ENCODE peak calls at places on chromosome 16, in ten cellular contexts. One of them, this sample, is unnamed.

GRCh38 chr16:64738321-64738960 is 383.4 kb downstream of the CDH11 start:
- DNase-seq in ureter: no peak
- DNase-seq in AG09319: no peak
- DNase-seq in fibroblast of the conjunctiva: peak
- DNase-seq in amygdala: no peak
- DNase-seq in cerebellum: no peak
- DNase-seq in activated T-helper 2 cell treated with anti-CD3 and anti-CD28 coated beads, Interferon-gamma antibody, Interleukin-2, Interleukin-4, amounts not matched to agents 10 μg/mL and 5 μg/mL and 100 μg/mL, durations not matched to agents 14 hours and 24 hours and 36 hours: no peak
- DNase-seq in stimulated activated CD4-positive, alpha-beta T cell treated with anti-CD3 and anti-CD28 coated beads, Interleukin-15, amount 100 ng/mL, for 1 hour: no peak
- DNase-seq in SHP77 treated with DMSO at 0.1 percent for 48 hours: no peak
- DNase-seq in cardiac muscle cell: no peak
- DNase-seq in this sample: no peak

GRCh38 chr16:65012357-65012756 is 109.5 kb downstream of the CDH11 start:
- DNase-seq in ureter: no peak
- DNase-seq in AG09319: peak
- DNase-seq in fibroblast of the conjunctiva: no peak
- DNase-seq in amygdala: no peak
- DNase-seq in cerebellum: no peak
- DNase-seq in activated T-helper 2 cell treated with anti-CD3 and anti-CD28 coated beads, Interferon-gamma antibody, Interleukin-2, Interleukin-4, amounts not matched to agents 10 μg/mL and 5 μg/mL and 100 μg/mL, durations not matched to agents 14 hours and 24 hours and 36 hours: no peak
- DNase-seq in stimulated activated CD4-positive, alpha-beta T cell treated with anti-CD3 and anti-CD28 coated beads, Interleukin-15, amount 100 ng/mL, for 1 hour: no peak
- DNase-seq in SHP77 treated with DMSO at 0.1 percent for 48 hours: no peak
- DNase-seq in cardiac muscle cell: no peak
- DNase-seq in this sample: no peak

GRCh38 chr16:58614212-58614611 is 15.4 kb downstream of the CNOT1 start:
- DNase-seq in ureter: no peak
- DNase-seq in AG09319: peak
- DNase-seq in fibroblast of the conjunctiva: peak
- DNase-seq in amygdala: no peak
- DNase-seq in cerebellum: no peak
- DNase-seq in activated T-helper 2 cell treated with anti-CD3 and anti-CD28 coated beads, Interferon-gamma antibody, Interleukin-2, Interleukin-4, amounts not matched to agents 10 μg/mL and 5 μg/mL and 100 μg/mL, durations not matched to agents 14 hours and 24 hours and 36 hours: no peak
- DNase-seq in stimulated activated CD4-positive, alpha-beta T cell treated with anti-CD3 and anti-CD28 coated beads, Interleukin-15, amount 100 ng/mL, for 1 hour: no peak
- DNase-seq in SHP77 treated with DMSO at 0.1 percent for 48 hours: no peak
- DNase-seq in cardiac muscle cell: no peak
- DNase-seq in this sample: no peak

GRCh38 chr16:84985079-84986065 is 26.0 kb downstream of the ZDHHC7 start:
- DNase-seq in ureter: no peak
- DNase-seq in AG09319: peak
- DNase-seq in fibroblast of the conjunctiva: peak
- DNase-seq in amygdala: no peak
- DNase-seq in cerebellum: no peak
- DNase-seq in activated T-helper 2 cell treated with anti-CD3 and anti-CD28 coated beads, Interferon-gamma antibody, Interleukin-2, Interleukin-4, amounts not matched to agents 10 μg/mL and 5 μg/mL and 100 μg/mL, durations not matched to agents 14 hours and 24 hours and 36 hours: no peak
- DNase-seq in stimulated activated CD4-positive, alpha-beta T cell treated with anti-CD3 and anti-CD28 coated beads, Interleukin-15, amount 100 ng/mL, for 1 hour: no peak
- DNase-seq in SHP77 treated with DMSO at 0.1 percent for 48 hours: no peak
- DNase-seq in cardiac muscle cell: no peak
- DNase-seq in this sample: no peak

GRCh38 chr16:87806608-87807546 is 41.1 kb upstream of the KLHDC4 start:
- DNase-seq in ureter: peak
- DNase-seq in AG09319: peak
- DNase-seq in fibroblast of the conjunctiva: peak
- DNase-seq in amygdala: peak
- DNase-seq in cerebellum: peak
- DNase-seq in activated T-helper 2 cell treated with anti-CD3 and anti-CD28 coated beads, Interferon-gamma antibody, Interleukin-2, Interleukin-4, amounts not matched to agents 10 μg/mL and 5 μg/mL and 100 μg/mL, durations not matched to agents 14 hours and 24 hours and 36 hours: peak
- DNase-seq in stimulated activated CD4-positive, alpha-beta T cell treated with anti-CD3 and anti-CD28 coated beads, Interleukin-15, amount 100 ng/mL, for 1 hour: no peak
- DNase-seq in SHP77 treated with DMSO at 0.1 percent for 48 hours: peak
- DNase-seq in cardiac muscle cell: no peak
- DNase-seq in this sample: peak

GRCh38 chr16:87324411-87325275 is 7.5 kb upstream of the C16orf95 start:
- DNase-seq in ureter: no peak
- DNase-seq in AG09319: no peak
- DNase-seq in fibroblast of the conjunctiva: no peak
- DNase-seq in amygdala: no peak
- DNase-seq in cerebellum: peak
- DNase-seq in activated T-helper 2 cell treated with anti-CD3 and anti-CD28 coated beads, Interferon-gamma antibody, Interleukin-2, Interleukin-4, amounts not matched to agents 10 μg/mL and 5 μg/mL and 100 μg/mL, durations not matched to agents 14 hours and 24 hours and 36 hours: no peak
- DNase-seq in stimulated activated CD4-positive, alpha-beta T cell treated with anti-CD3 and anti-CD28 coated beads, Interleukin-15, amount 100 ng/mL, for 1 hour: peak
- DNase-seq in SHP77 treated with DMSO at 0.1 percent for 48 hours: no peak
- DNase-seq in cardiac muscle cell: peak
- DNase-seq in this sample: no peak

GRCh38 chr16:35188288-35189155 is 1729.1 kb downstream of the TP53TG3F start:
- DNase-seq in ureter: no peak
- DNase-seq in AG09319: no peak
- DNase-seq in fibroblast of the conjunctiva: no peak
- DNase-seq in amygdala: no peak
- DNase-seq in cerebellum: no peak
- DNase-seq in activated T-helper 2 cell treated with anti-CD3 and anti-CD28 coated beads, Interferon-gamma antibody, Interleukin-2, Interleukin-4, amounts not matched to agents 10 μg/mL and 5 μg/mL and 100 μg/mL, durations not matched to agents 14 hours and 24 hours and 36 hours: no peak
- DNase-seq in stimulated activated CD4-positive, alpha-beta T cell treated with anti-CD3 and anti-CD28 coated beads, Interleukin-15, amount 100 ng/mL, for 1 hour: no peak
- DNase-seq in SHP77 treated with DMSO at 0.1 percent for 48 hours: peak
- DNase-seq in cardiac muscle cell: no peak
- DNase-seq in this sample: no peak

GRCh38 chr16:30992931-30993816 is 8.2 kb downstream of the HSD3B7 start:
- DNase-seq in ureter: no peak
- DNase-seq in AG09319: no peak
- DNase-seq in fibroblast of the conjunctiva: no peak
- DNase-seq in amygdala: no peak
- DNase-seq in cerebellum: no peak
- DNase-seq in activated T-helper 2 cell treated with anti-CD3 and anti-CD28 coated beads, Interferon-gamma antibody, Interleukin-2, Interleukin-4, amounts not matched to agents 10 μg/mL and 5 μg/mL and 100 μg/mL, durations not matched to agents 14 hours and 24 hours and 36 hours: no peak
- DNase-seq in stimulated activated CD4-positive, alpha-beta T cell treated with anti-CD3 and anti-CD28 coated beads, Interleukin-15, amount 100 ng/mL, for 1 hour: no peak
- DNase-seq in SHP77 treated with DMSO at 0.1 percent for 48 hours: no peak
- DNase-seq in cardiac muscle cell: no peak
- DNase-seq in this sample: no peak

GRCh38 chr16:85390511-85391174 is 222.5 kb upstream of the GSE1 start:
- DNase-seq in ureter: peak
- DNase-seq in AG09319: no peak
- DNase-seq in fibroblast of the conjunctiva: peak
- DNase-seq in amygdala: no peak
- DNase-seq in cerebellum: peak
- DNase-seq in activated T-helper 2 cell treated with anti-CD3 and anti-CD28 coated beads, Interferon-gamma antibody, Interleukin-2, Interleukin-4, amounts not matched to agents 10 μg/mL and 5 μg/mL and 100 μg/mL, durations not matched to agents 14 hours and 24 hours and 36 hours: no peak
- DNase-seq in stimulated activated CD4-positive, alpha-beta T cell treated with anti-CD3 and anti-CD28 coated beads, Interleukin-15, amount 100 ng/mL, for 1 hour: no peak
- DNase-seq in SHP77 treated with DMSO at 0.1 percent for 48 hours: peak
- DNase-seq in cardiac muscle cell: no peak
- DNase-seq in this sample: peak

GRCh38 chr16:87929986-87930385 is 6.3 kb downstream of the CA5A start:
- DNase-seq in ureter: no peak
- DNase-seq in AG09319: no peak
- DNase-seq in fibroblast of the conjunctiva: no peak
- DNase-seq in amygdala: no peak
- DNase-seq in cerebellum: no peak
- DNase-seq in activated T-helper 2 cell treated with anti-CD3 and anti-CD28 coated beads, Interferon-gamma antibody, Interleukin-2, Interleukin-4, amounts not matched to agents 10 μg/mL and 5 μg/mL and 100 μg/mL, durations not matched to agents 14 hours and 24 hours and 36 hours: no peak
- DNase-seq in stimulated activated CD4-positive, alpha-beta T cell treated with anti-CD3 and anti-CD28 coated beads, Interleukin-15, amount 100 ng/mL, for 1 hour: no peak
- DNase-seq in SHP77 treated with DMSO at 0.1 percent for 48 hours: no peak
- DNase-seq in cardiac muscle cell: no peak
- DNase-seq in this sample: no peak

GRCh38 chr16:89373355-89374110 is 116.8 kb downstream of the ANKRD11 start:
- DNase-seq in ureter: no peak
- DNase-seq in AG09319: no peak
- DNase-seq in fibroblast of the conjunctiva: peak
- DNase-seq in amygdala: peak
- DNase-seq in cerebellum: no peak
- DNase-seq in activated T-helper 2 cell treated with anti-CD3 and anti-CD28 coated beads, Interferon-gamma antibody, Interleukin-2, Interleukin-4, amounts not matched to agents 10 μg/mL and 5 μg/mL and 100 μg/mL, durations not matched to agents 14 hours and 24 hours and 36 hours: no peak
- DNase-seq in stimulated activated CD4-positive, alpha-beta T cell treated with anti-CD3 and anti-CD28 coated beads, Interleukin-15, amount 100 ng/mL, for 1 hour: no peak
- DNase-seq in SHP77 treated with DMSO at 0.1 percent for 48 hours: no peak
- DNase-seq in cardiac muscle cell: no peak
- DNase-seq in this sample: peak

GRCh38 chr16:1180772-1181714 is 28.1 kb downstream of the CACNA1H start:
- DNase-seq in ureter: no peak
- DNase-seq in AG09319: no peak
- DNase-seq in fibroblast of the conjunctiva: no peak
- DNase-seq in amygdala: no peak
- DNase-seq in cerebellum: peak
- DNase-seq in activated T-helper 2 cell treated with anti-CD3 and anti-CD28 coated beads, Interferon-gamma antibody, Interleukin-2, Interleukin-4, amounts not matched to agents 10 μg/mL and 5 μg/mL and 100 μg/mL, durations not matched to agents 14 hours and 24 hours and 36 hours: no peak
- DNase-seq in stimulated activated CD4-positive, alpha-beta T cell treated with anti-CD3 and anti-CD28 coated beads, Interleukin-15, amount 100 ng/mL, for 1 hour: no peak
- DNase-seq in SHP77 treated with DMSO at 0.1 percent for 48 hours: no peak
- DNase-seq in cardiac muscle cell: no peak
- DNase-seq in this sample: no peak

GRCh38 chr16:56460101-56460500 is 8.7 kb downstream of the OGFOD1 start:
- DNase-seq in ureter: no peak
- DNase-seq in AG09319: no peak
- DNase-seq in fibroblast of the conjunctiva: no peak
- DNase-seq in amygdala: no peak
- DNase-seq in cerebellum: no peak
- DNase-seq in activated T-helper 2 cell treated with anti-CD3 and anti-CD28 coated beads, Interferon-gamma antibody, Interleukin-2, Interleukin-4, amounts not matched to agents 10 μg/mL and 5 μg/mL and 100 μg/mL, durations not matched to agents 14 hours and 24 hours and 36 hours: no peak
- DNase-seq in stimulated activated CD4-positive, alpha-beta T cell treated with anti-CD3 and anti-CD28 coated beads, Interleukin-15, amount 100 ng/mL, for 1 hour: no peak
- DNase-seq in SHP77 treated with DMSO at 0.1 percent for 48 hours: no peak
- DNase-seq in cardiac muscle cell: no peak
- DNase-seq in this sample: no peak

GRCh38 chr16:83113317-83113716 is 486.5 kb downstream of the CDH13 start:
- DNase-seq in ureter: no peak
- DNase-seq in AG09319: no peak
- DNase-seq in fibroblast of the conjunctiva: peak
- DNase-seq in amygdala: peak
- DNase-seq in cerebellum: peak
- DNase-seq in activated T-helper 2 cell treated with anti-CD3 and anti-CD28 coated beads, Interferon-gamma antibody, Interleukin-2, Interleukin-4, amounts not matched to agents 10 μg/mL and 5 μg/mL and 100 μg/mL, durations not matched to agents 14 hours and 24 hours and 36 hours: no peak
- DNase-seq in stimulated activated CD4-positive, alpha-beta T cell treated with anti-CD3 and anti-CD28 coated beads, Interleukin-15, amount 100 ng/mL, for 1 hour: no peak
- DNase-seq in SHP77 treated with DMSO at 0.1 percent for 48 hours: no peak
- DNase-seq in cardiac muscle cell: peak
- DNase-seq in this sample: peak

GRCh38 chr16:56833243-56833970 is 31.6 kb upstream of the SLC12A3 start:
- DNase-seq in ureter: no peak
- DNase-seq in AG09319: no peak
- DNase-seq in fibroblast of the conjunctiva: no peak
- DNase-seq in amygdala: no peak
- DNase-seq in cerebellum: no peak
- DNase-seq in activated T-helper 2 cell treated with anti-CD3 and anti-CD28 coated beads, Interferon-gamma antibody, Interleukin-2, Interleukin-4, amounts not matched to agents 10 μg/mL and 5 μg/mL and 100 μg/mL, durations not matched to agents 14 hours and 24 hours and 36 hours: no peak
- DNase-seq in stimulated activated CD4-positive, alpha-beta T cell treated with anti-CD3 and anti-CD28 coated beads, Interleukin-15, amount 100 ng/mL, for 1 hour: no peak
- DNase-seq in SHP77 treated with DMSO at 0.1 percent for 48 hours: no peak
- DNase-seq in cardiac muscle cell: no peak
- DNase-seq in this sample: no peak

GRCh38 chr16:12675852-12676251 is 127.8 kb downstream of the CPPED1 start:
- DNase-seq in ureter: no peak
- DNase-seq in AG09319: no peak
- DNase-seq in fibroblast of the conjunctiva: no peak
- DNase-seq in amygdala: no peak
- DNase-seq in cerebellum: no peak
- DNase-seq in activated T-helper 2 cell treated with anti-CD3 and anti-CD28 coated beads, Interferon-gamma antibody, Interleukin-2, Interleukin-4, amounts not matched to agents 10 μg/mL and 5 μg/mL and 100 μg/mL, durations not matched to agents 14 hours and 24 hours and 36 hours: no peak
- DNase-seq in stimulated activated CD4-positive, alpha-beta T cell treated with anti-CD3 and anti-CD28 coated beads, Interleukin-15, amount 100 ng/mL, for 1 hour: no peak
- DNase-seq in SHP77 treated with DMSO at 0.1 percent for 48 hours: no peak
- DNase-seq in cardiac muscle cell: no peak
- DNase-seq in this sample: no peak

GRCh38 chr16:57752203-57752580 is 16.6 kb downstream of the KATNB1 start:
- DNase-seq in ureter: no peak
- DNase-seq in AG09319: no peak
- DNase-seq in fibroblast of the conjunctiva: no peak
- DNase-seq in amygdala: no peak
- DNase-seq in cerebellum: no peak
- DNase-seq in activated T-helper 2 cell treated with anti-CD3 and anti-CD28 coated beads, Interferon-gamma antibody, Interleukin-2, Interleukin-4, amounts not matched to agents 10 μg/mL and 5 μg/mL and 100 μg/mL, durations not matched to agents 14 hours and 24 hours and 36 hours: no peak
- DNase-seq in stimulated activated CD4-positive, alpha-beta T cell treated with anti-CD3 and anti-CD28 coated beads, Interleukin-15, amount 100 ng/mL, for 1 hour: no peak
- DNase-seq in SHP77 treated with DMSO at 0.1 percent for 48 hours: no peak
- DNase-seq in cardiac muscle cell: no peak
- DNase-seq in this sample: no peak

GRCh38 chr16:70701998-70702397 is 16.1 kb upstream of the MTSS2 start:
- DNase-seq in ureter: no peak
- DNase-seq in AG09319: no peak
- DNase-seq in fibroblast of the conjunctiva: no peak
- DNase-seq in amygdala: no peak
- DNase-seq in cerebellum: no peak
- DNase-seq in activated T-helper 2 cell treated with anti-CD3 and anti-CD28 coated beads, Interferon-gamma antibody, Interleukin-2, Interleukin-4, amounts not matched to agents 10 μg/mL and 5 μg/mL and 100 μg/mL, durations not matched to agents 14 hours and 24 hours and 36 hours: no peak
- DNase-seq in stimulated activated CD4-positive, alpha-beta T cell treated with anti-CD3 and anti-CD28 coated beads, Interleukin-15, amount 100 ng/mL, for 1 hour: no peak
- DNase-seq in SHP77 treated with DMSO at 0.1 percent for 48 hours: peak
- DNase-seq in cardiac muscle cell: no peak
- DNase-seq in this sample: no peak

GRCh38 chr16:28977703-28978641 is 3.4 kb downstream of the SPNS1 start:
- DNase-seq in ureter: no peak
- DNase-seq in AG09319: no peak
- DNase-seq in fibroblast of the conjunctiva: no peak
- DNase-seq in amygdala: no peak
- DNase-seq in cerebellum: no peak
- DNase-seq in activated T-helper 2 cell treated with anti-CD3 and anti-CD28 coated beads, Interferon-gamma antibody, Interleukin-2, Interleukin-4, amounts not matched to agents 10 μg/mL and 5 μg/mL and 100 μg/mL, durations not matched to agents 14 hours and 24 hours and 36 hours: no peak
- DNase-seq in stimulated activated CD4-positive, alpha-beta T cell treated with anti-CD3 and anti-CD28 coated beads, Interleukin-15, amount 100 ng/mL, for 1 hour: no peak
- DNase-seq in SHP77 treated with DMSO at 0.1 percent for 48 hours: no peak
- DNase-seq in cardiac muscle cell: peak
- DNase-seq in this sample: no peak

GRCh38 chr16:68781784-68782183 is 44.7 kb downstream of the CDH1 start:
- DNase-seq in ureter: no peak
- DNase-seq in AG09319: no peak
- DNase-seq in fibroblast of the conjunctiva: no peak
- DNase-seq in amygdala: no peak
- DNase-seq in cerebellum: no peak
- DNase-seq in activated T-helper 2 cell treated with anti-CD3 and anti-CD28 coated beads, Interferon-gamma antibody, Interleukin-2, Interleukin-4, amounts not matched to agents 10 μg/mL and 5 μg/mL and 100 μg/mL, durations not matched to agents 14 hours and 24 hours and 36 hours: no peak
- DNase-seq in stimulated activated CD4-positive, alpha-beta T cell treated with anti-CD3 and anti-CD28 coated beads, Interleukin-15, amount 100 ng/mL, for 1 hour: no peak
- DNase-seq in SHP77 treated with DMSO at 0.1 percent for 48 hours: no peak
- DNase-seq in cardiac muscle cell: no peak
- DNase-seq in this sample: no peak

GRCh38 chr16:67989322-67990017 is 9.2 kb upstream of the DPEP3 start:
- DNase-seq in ureter: no peak
- DNase-seq in AG09319: no peak
- DNase-seq in fibroblast of the conjunctiva: no peak
- DNase-seq in amygdala: no peak
- DNase-seq in cerebellum: no peak
- DNase-seq in activated T-helper 2 cell treated with anti-CD3 and anti-CD28 coated beads, Interferon-gamma antibody, Interleukin-2, Interleukin-4, amounts not matched to agents 10 μg/mL and 5 μg/mL and 100 μg/mL, durations not matched to agents 14 hours and 24 hours and 36 hours: no peak
- DNase-seq in stimulated activated CD4-positive, alpha-beta T cell treated with anti-CD3 and anti-CD28 coated beads, Interleukin-15, amount 100 ng/mL, for 1 hour: no peak
- DNase-seq in SHP77 treated with DMSO at 0.1 percent for 48 hours: no peak
- DNase-seq in cardiac muscle cell: no peak
- DNase-seq in this sample: no peak

GRCh38 chr16:26988186-26988585 is 78.5 kb upstream of the C16orf82 start:
- DNase-seq in ureter: no peak
- DNase-seq in AG09319: no peak
- DNase-seq in fibroblast of the conjunctiva: no peak
- DNase-seq in amygdala: no peak
- DNase-seq in cerebellum: no peak
- DNase-seq in activated T-helper 2 cell treated with anti-CD3 and anti-CD28 coated beads, Interferon-gamma antibody, Interleukin-2, Interleukin-4, amounts not matched to agents 10 μg/mL and 5 μg/mL and 100 μg/mL, durations not matched to agents 14 hours and 24 hours and 36 hours: no peak
- DNase-seq in stimulated activated CD4-positive, alpha-beta T cell treated with anti-CD3 and anti-CD28 coated beads, Interleukin-15, amount 100 ng/mL, for 1 hour: no peak
- DNase-seq in SHP77 treated with DMSO at 0.1 percent for 48 hours: no peak
- DNase-seq in cardiac muscle cell: no peak
- DNase-seq in this sample: no peak

GRCh38 chr16:58843675-58844074 is 109.6 kb upstream of the GOT2 start:
- DNase-seq in ureter: no peak
- DNase-seq in AG09319: peak
- DNase-seq in fibroblast of the conjunctiva: peak
- DNase-seq in amygdala: no peak
- DNase-seq in cerebellum: no peak
- DNase-seq in activated T-helper 2 cell treated with anti-CD3 and anti-CD28 coated beads, Interferon-gamma antibody, Interleukin-2, Interleukin-4, amounts not matched to agents 10 μg/mL and 5 μg/mL and 100 μg/mL, durations not matched to agents 14 hours and 24 hours and 36 hours: no peak
- DNase-seq in stimulated activated CD4-positive, alpha-beta T cell treated with anti-CD3 and anti-CD28 coated beads, Interleukin-15, amount 100 ng/mL, for 1 hour: no peak
- DNase-seq in SHP77 treated with DMSO at 0.1 percent for 48 hours: no peak
- DNase-seq in cardiac muscle cell: peak
- DNase-seq in this sample: no peak

GRCh38 chr16:6148361-6148760 is 1050.8 kb upstream of the EEF2KMT start:
- DNase-seq in ureter: no peak
- DNase-seq in AG09319: no peak
- DNase-seq in fibroblast of the conjunctiva: no peak
- DNase-seq in amygdala: no peak
- DNase-seq in cerebellum: no peak
- DNase-seq in activated T-helper 2 cell treated with anti-CD3 and anti-CD28 coated beads, Interferon-gamma antibody, Interleukin-2, Interleukin-4, amounts not matched to agents 10 μg/mL and 5 μg/mL and 100 μg/mL, durations not matched to agents 14 hours and 24 hours and 36 hours: no peak
- DNase-seq in stimulated activated CD4-positive, alpha-beta T cell treated with anti-CD3 and anti-CD28 coated beads, Interleukin-15, amount 100 ng/mL, for 1 hour: no peak
- DNase-seq in SHP77 treated with DMSO at 0.1 percent for 48 hours: no peak
- DNase-seq in cardiac muscle cell: no peak
- DNase-seq in this sample: no peak

GRCh38 chr16:69424053-69424934 is at the start of gene CYB5B:
- DNase-seq in ureter: peak
- DNase-seq in AG09319: peak
- DNase-seq in fibroblast of the conjunctiva: peak
- DNase-seq in amygdala: peak
- DNase-seq in cerebellum: peak
- DNase-seq in activated T-helper 2 cell treated with anti-CD3 and anti-CD28 coated beads, Interferon-gamma antibody, Interleukin-2, Interleukin-4, amounts not matched to agents 10 μg/mL and 5 μg/mL and 100 μg/mL, durations not matched to agents 14 hours and 24 hours and 36 hours: peak
- DNase-seq in stimulated activated CD4-positive, alpha-beta T cell treated with anti-CD3 and anti-CD28 coated beads, Interleukin-15, amount 100 ng/mL, for 1 hour: peak
- DNase-seq in SHP77 treated with DMSO at 0.1 percent for 48 hours: peak
- DNase-seq in cardiac muscle cell: peak
- DNase-seq in this sample: peak

GRCh38 chr16:53043986-53044571 is 8.6 kb downstream of the CHD9NB start:
- DNase-seq in ureter: no peak
- DNase-seq in AG09319: no peak
- DNase-seq in fibroblast of the conjunctiva: no peak
- DNase-seq in amygdala: no peak
- DNase-seq in cerebellum: no peak
- DNase-seq in activated T-helper 2 cell treated with anti-CD3 and anti-CD28 coated beads, Interferon-gamma antibody, Interleukin-2, Interleukin-4, amounts not matched to agents 10 μg/mL and 5 μg/mL and 100 μg/mL, durations not matched to agents 14 hours and 24 hours and 36 hours: no peak
- DNase-seq in stimulated activated CD4-positive, alpha-beta T cell treated with anti-CD3 and anti-CD28 coated beads, Interleukin-15, amount 100 ng/mL, for 1 hour: no peak
- DNase-seq in SHP77 treated with DMSO at 0.1 percent for 48 hours: no peak
- DNase-seq in cardiac muscle cell: no peak
- DNase-seq in this sample: no peak

GRCh38 chr16:86975445-86975844 is 341.7 kb downstream of the C16orf95 start:
- DNase-seq in ureter: no peak
- DNase-seq in AG09319: no peak
- DNase-seq in fibroblast of the conjunctiva: peak
- DNase-seq in amygdala: no peak
- DNase-seq in cerebellum: no peak
- DNase-seq in activated T-helper 2 cell treated with anti-CD3 and anti-CD28 coated beads, Interferon-gamma antibody, Interleukin-2, Interleukin-4, amounts not matched to agents 10 μg/mL and 5 μg/mL and 100 μg/mL, durations not matched to agents 14 hours and 24 hours and 36 hours: no peak
- DNase-seq in stimulated activated CD4-positive, alpha-beta T cell treated with anti-CD3 and anti-CD28 coated beads, Interleukin-15, amount 100 ng/mL, for 1 hour: no peak
- DNase-seq in SHP77 treated with DMSO at 0.1 percent for 48 hours: no peak
- DNase-seq in cardiac muscle cell: peak
- DNase-seq in this sample: no peak

GRCh38 chr16:66304961-66305360 is 61.5 kb upstream of the CDH5 start:
- DNase-seq in ureter: no peak
- DNase-seq in AG09319: no peak
- DNase-seq in fibroblast of the conjunctiva: no peak
- DNase-seq in amygdala: no peak
- DNase-seq in cerebellum: no peak
- DNase-seq in activated T-helper 2 cell treated with anti-CD3 and anti-CD28 coated beads, Interferon-gamma antibody, Interleukin-2, Interleukin-4, amounts not matched to agents 10 μg/mL and 5 μg/mL and 100 μg/mL, durations not matched to agents 14 hours and 24 hours and 36 hours: no peak
- DNase-seq in stimulated activated CD4-positive, alpha-beta T cell treated with anti-CD3 and anti-CD28 coated beads, Interleukin-15, amount 100 ng/mL, for 1 hour: no peak
- DNase-seq in SHP77 treated with DMSO at 0.1 percent for 48 hours: no peak
- DNase-seq in cardiac muscle cell: no peak
- DNase-seq in this sample: no peak

This sample was measured in posterior cingulate gyrus.